ENCODE peak calls at places on chromosome 1, in nine cellular contexts. O, W, F, Y, B, E, X, D and A are unnamed samples.
A peak's percentile ranks its signal among the peaks of the same experiment; 100 is the strongest.

GRCh38 chr1:35319988-35320713 is 51.6 kb downstream of the ZMYM4 start:
- DNase-seq in O (peak; percentile 9), W (no peak), E (no peak), X (peak; percentile 76), Y (no peak), B (no peak), D (no peak), F (no peak), A (no peak)

GRCh38 chr1:173095632-173096031 is 44.9 kb upstream of the TNFSF18 start:
- DNase-seq in W (no peak), D (no peak), Y (no peak), O (peak; percentile 73), X (peak; percentile 44), B (no peak), E (no peak), F (no peak), A (no peak)

GRCh38 chr1:181504294-181505115 is 21.2 kb downstream of the CACNA1E start:
- DNase-seq in E (no peak), B (no peak), W (no peak), D (no peak), Y (no peak), F (peak; percentile 24), O (peak; percentile 7), X (peak; percentile 28), A (peak; percentile 49)

GRCh38 chr1:118144777-118145176 is 40.3 kb downstream of the SPAG17 start:
- DNase-seq in O (no peak), W (no peak), E (no peak), F (no peak), X (peak; percentile 38), D (no peak), Y (no peak), B (no peak), A (no peak)

GRCh38 chr1:1197551-1198422 is 8.6 kb downstream of the TNFRSF18 start:
- DNase-seq in F (no peak), D (no peak), O (no peak), B (no peak), X (no peak), W (peak; percentile 42), Y (no peak), E (no peak), A (no peak)

GRCh38 chr1:212945761-212946160 is 4.6 kb upstream of the VASH2 start:
- DNase-seq in X (no peak), F (no peak), Y (no peak), D (no peak), B (no peak), E (no peak), W (no peak), O (no peak), A (no peak)

GRCh38 chr1:2108213-2108876 is 58.1 kb downstream of the PRKCZ start:
- DNase-seq in X (peak; percentile 65), O (peak; percentile 58), B (no peak), Y (no peak), W (no peak), D (no peak), E (no peak), F (no peak), A (no peak)

GRCh38 chr1:32393136-32393535 is 1.1 kb downstream of the BSDC1 start:
- DNase-seq in W (no peak), O (peak; percentile 7), D (no peak), X (peak; percentile 39), Y (no peak), F (no peak), E (no peak), B (no peak), A (no peak)

GRCh38 chr1:150574260-150575071 is 4.9 kb downstream of the MCL1 start:
- DNase-seq in X (peak; percentile 53), O (no peak), B (no peak), W (no peak), D (no peak), E (no peak), F (no peak), Y (no peak), A (no peak)

GRCh38 chr1:6860401-6860800 is 75.1 kb downstream of the CAMTA1 start:
- DNase-seq in B (no peak), D (no peak), O (peak; percentile 82), Y (no peak), E (no peak), X (peak; percentile 71), F (peak; percentile 63), W (no peak), A (no peak)

GRCh38 chr1:175498002-175498401 is 245.4 kb downstream of the TNR start:
- DNase-seq in E (no peak), O (no peak), F (no peak), D (no peak), W (no peak), B (no peak), Y (no peak), X (peak; percentile 80), A (no peak)

GRCh38 chr1:33363470-33363861 is 42.6 kb upstream of the A3GALT2 start:
- DNase-seq in O (no peak), D (no peak), X (no peak), Y (no peak), B (peak; percentile 77), E (peak; percentile 21), F (no peak), W (no peak), A (no peak)

GRCh38 chr1:177011508-177011907 is 153.0 kb downstream of the ASTN1 start:
- DNase-seq in Y (no peak), O (no peak), W (no peak), F (no peak), X (no peak), E (no peak), B (no peak), D (no peak), A (no peak)

GRCh38 chr1:241237873-241238272 is 119.1 kb downstream of the RGS7 start:
- DNase-seq in E (no peak), O (no peak), W (no peak), D (no peak), B (no peak), F (no peak), Y (no peak), X (no peak), A (no peak)

GRCh38 chr1:227885648-227886502 is 61.9 kb downstream of the WNT9A start:
- DNase-seq in Y (no peak), O (peak; percentile 45), D (no peak), F (peak; percentile 72), E (peak; percentile 84), B (no peak), X (peak; percentile 68), W (peak; percentile 84), A (peak; percentile 8)

GRCh38 chr1:20633190-20634064 is at the start of gene PINK1:
- DNase-seq in B (peak; percentile 43), X (peak; percentile 77), W (peak; percentile 89), Y (peak; percentile 85), F (peak; percentile 84), O (peak; percentile 60), E (peak; percentile 88), D (peak; percentile 85), A (peak; percentile 81)

GRCh38 chr1:31414692-31415370 is 1.8 kb downstream of the SERINC2 start:
- DNase-seq in O (no peak), E (no peak), W (no peak), F (no peak), Y (no peak), B (no peak), X (no peak), D (no peak), A (no peak)

GRCh38 chr1:190658907-190659306 is 181.2 kb upstream of the BRINP3 start:
- DNase-seq in F (no peak), Y (no peak), W (no peak), X (peak; percentile 15), D (no peak), O (no peak), B (no peak), E (no peak), A (no peak)

GRCh38 chr1:70948618-70949017 is 99.0 kb downstream of the PTGER3 start:
- DNase-seq in O (no peak), B (no peak), D (no peak), W (no peak), E (no peak), X (no peak), Y (no peak), F (no peak), A (no peak)

GRCh38 chr1:52002038-52002917 is 11.8 kb upstream of the RAB3B start:
- DNase-seq in Y (peak; percentile 12), W (no peak), B (no peak), X (peak; percentile 94), E (no peak), O (peak; percentile 90), D (no peak), F (peak; percentile 88), A (no peak)

GRCh38 chr1:205144751-205145150 is 23.0 kb upstream of the RBBP5 start:
- DNase-seq in B (no peak), F (no peak), O (no peak), D (no peak), X (peak; percentile 73), E (no peak), Y (no peak), W (no peak), A (no peak)